ENCODE peak calls at places on chromosomes 12 and 14, in four cellular contexts. X is HuH-7, N is keratinocyte, T is NCI-H1092 treated with DMSO at 0.1 percent for 48 hours. D is an unnamed sample.

GRCh38 chr12:24894869-24895268 is 54.0 kb downstream of the BCAT1 start:
- DNase-seq in T (no peak), X (no peak), N (no peak), D (no peak)

GRCh38 chr14:54877703-54878021 is 25.0 kb downstream of the GCH1 start:
- DNase-seq in N (no peak), X (no peak), T (no peak), D (no peak)

GRCh38 chr12:58293308-58293983 is 352.1 kb downstream of the ATP23 start:
- DNase-seq in N (no peak), T (no peak), X (no peak), D (no peak)

GRCh38 chr12:123085046-123085445 is 65.8 kb downstream of the PITPNM2 start:
- DNase-seq in N (no peak), T (no peak), X (no peak), D (no peak)

GRCh38 chr14:59427653-59428578 is 37.3 kb downstream of the GPR135 start:
- DNase-seq in T (peak), N (no peak), X (no peak), D (no peak)

GRCh38 chr14:54976316-54976715 is 50.6 kb downstream of the WDHD1 start:
- DNase-seq in N (peak), T (no peak), X (no peak), D (no peak)

GRCh38 chr14:76782885-76783566 is 21.8 kb downstream of the VASH1 start:
- DNase-seq in N (no peak), T (no peak), X (no peak), D (no peak)

GRCh38 chr12:27785882-27786570 is 6.0 kb upstream of the MANSC4 start:
- DNase-seq in T (no peak), N (peak), X (no peak), D (no peak)

GRCh38 chr14:50786821-50787464 is 44.0 kb downstream of the NIN start:
- DNase-seq in N (no peak), X (no peak), T (no peak), D (no peak)

GRCh38 chr14:59678352-59678751 is 101.7 kb upstream of the CCDC175 start:
- DNase-seq in T (no peak), N (no peak), X (no peak), D (no peak)

GRCh38 chr12:27382126-27382795 is 49.6 kb downstream of the BMAL2 start:
- DNase-seq in X (no peak), T (no peak), N (no peak), D (no peak)

GRCh38 chr14:64745511-64746041 is 41.4 kb downstream of the PLEKHG3 start:
- DNase-seq in X (no peak), T (no peak), N (no peak), D (no peak)

GRCh38 chr12:93179792-93180191 is 197.9 kb upstream of the NUDT4 start:
- DNase-seq in X (no peak), T (no peak), N (no peak), D (no peak)

GRCh38 chr12:31959701-31960391 is 631 bp downstream of the RESF1 start:
- DNase-seq in N (no peak), X (peak), T (peak), D (peak)

GRCh38 chr12:49030714-49031572 is 12.4 kb upstream of the PRKAG1 start:
- DNase-seq in T (no peak), N (no peak), X (no peak), D (no peak)

GRCh38 chr12:32270818-32271710 is 128.3 kb upstream of the FGD4 start:
- DNase-seq in N (no peak), X (peak), T (no peak), D (no peak)

GRCh38 chr12:22275847-22276246 is 58.7 kb downstream of the ST8SIA1 start:
- DNase-seq in T (no peak), N (peak), X (no peak), D (no peak)

GRCh38 chr12:70121562-70121961 is 121.7 kb upstream of the CNOT2 start:
- DNase-seq in X (no peak), T (no peak), N (peak), D (no peak)

GRCh38 chr12:19799216-19799615 is 359.9 kb downstream of the AEBP2 start:
- DNase-seq in X (no peak), N (no peak), T (no peak), D (no peak)

GRCh38 chr12:100919116-100919515 is 124.5 kb downstream of the ANO4 start:
- DNase-seq in T (no peak), N (no peak), X (no peak), D (no peak)

GRCh38 chr14:103548463-103549351 is 13.8 kb downstream of the BAG5 start:
- DNase-seq in X (no peak), T (no peak), N (no peak), D (no peak)

GRCh38 chr12:15939111-15939510 is 28.0 kb downstream of the DERA start:
- DNase-seq in X (peak), T (no peak), N (no peak), D (no peak)

D was measured in HEK293T.